ENCODE peak calls at places on chromosomes 3 and 15, in eight cellular contexts. One of them, this sample, is unnamed.

GRCh38 chr15:41513282-41514227 is at the start of gene LTK:
- DNase-seq in activated CD4-positive, alpha-beta T cell treated with anti-CD3 and anti-CD28 coated beads, Interleukin-2, amount 50 U/mL, for 24 hours: no peak
- DNase-seq in stimulated activated CD8-positive, alpha-beta memory T cell treated with anti-CD3 and anti-CD28 coated beads, Interleukin-7, amount 100 ng/mL, for 1 hour: no peak
- DNase-seq in activated gamma-delta T cell treated with Interleukin-2 at 50 U/mL for 16 hours: peak; percentile 14
- DNase-seq in T follicular helper cell: no peak
- DNase-seq in retina: peak; percentile 58
- DNase-seq in cardiac muscle cell: peak; percentile 74
- DNase-seq in A549: no peak
- DNase-seq in this sample: no peak

GRCh38 chr3:64030741-64031140 is 7.4 kb upstream of the PSMD6 start:
- DNase-seq in activated CD4-positive, alpha-beta T cell treated with anti-CD3 and anti-CD28 coated beads, Interleukin-2, amount 50 U/mL, for 24 hours: peak; percentile 75
- DNase-seq in stimulated activated CD8-positive, alpha-beta memory T cell treated with anti-CD3 and anti-CD28 coated beads, Interleukin-7, amount 100 ng/mL, for 1 hour: peak; percentile 54
- DNase-seq in activated gamma-delta T cell treated with Interleukin-2 at 50 U/mL for 16 hours: peak; percentile 70
- DNase-seq in T follicular helper cell: peak; percentile 68
- DNase-seq in retina: peak; percentile 83
- DNase-seq in cardiac muscle cell: peak; percentile 77
- DNase-seq in A549: peak; percentile 80
- DNase-seq in this sample: peak; percentile 78

GRCh38 chr15:33028495-33028894 is 166.0 kb downstream of the FMN1 start:
- DNase-seq in activated CD4-positive, alpha-beta T cell treated with anti-CD3 and anti-CD28 coated beads, Interleukin-2, amount 50 U/mL, for 24 hours: no peak
- DNase-seq in stimulated activated CD8-positive, alpha-beta memory T cell treated with anti-CD3 and anti-CD28 coated beads, Interleukin-7, amount 100 ng/mL, for 1 hour: no peak
- DNase-seq in activated gamma-delta T cell treated with Interleukin-2 at 50 U/mL for 16 hours: no peak
- DNase-seq in T follicular helper cell: no peak
- DNase-seq in retina: no peak
- DNase-seq in cardiac muscle cell: no peak
- DNase-seq in A549: no peak
- DNase-seq in this sample: no peak

GRCh38 chr3:52428151-52429005 is 16.5 kb downstream of the SEMA3G start:
- DNase-seq in activated CD4-positive, alpha-beta T cell treated with anti-CD3 and anti-CD28 coated beads, Interleukin-2, amount 50 U/mL, for 24 hours: peak; percentile 42
- DNase-seq in stimulated activated CD8-positive, alpha-beta memory T cell treated with anti-CD3 and anti-CD28 coated beads, Interleukin-7, amount 100 ng/mL, for 1 hour: no peak
- DNase-seq in activated gamma-delta T cell treated with Interleukin-2 at 50 U/mL for 16 hours: no peak
- DNase-seq in T follicular helper cell: peak; percentile 15
- DNase-seq in retina: peak; percentile 69
- DNase-seq in cardiac muscle cell: peak; percentile 74
- DNase-seq in A549: peak; percentile 45
- DNase-seq in this sample: peak; percentile 60

GRCh38 chr3:185656321-185656840 is 70.3 kb downstream of the SENP2 start:
- DNase-seq in activated CD4-positive, alpha-beta T cell treated with anti-CD3 and anti-CD28 coated beads, Interleukin-2, amount 50 U/mL, for 24 hours: no peak
- DNase-seq in stimulated activated CD8-positive, alpha-beta memory T cell treated with anti-CD3 and anti-CD28 coated beads, Interleukin-7, amount 100 ng/mL, for 1 hour: no peak
- DNase-seq in activated gamma-delta T cell treated with Interleukin-2 at 50 U/mL for 16 hours: no peak
- DNase-seq in T follicular helper cell: no peak
- DNase-seq in retina: no peak
- DNase-seq in cardiac muscle cell: no peak
- DNase-seq in A549: no peak
- DNase-seq in this sample: no peak

GRCh38 chr3:186099178-186099577 is 9.7 kb downstream of the ETV5 start:
- DNase-seq in activated CD4-positive, alpha-beta T cell treated with anti-CD3 and anti-CD28 coated beads, Interleukin-2, amount 50 U/mL, for 24 hours: no peak
- DNase-seq in stimulated activated CD8-positive, alpha-beta memory T cell treated with anti-CD3 and anti-CD28 coated beads, Interleukin-7, amount 100 ng/mL, for 1 hour: no peak
- DNase-seq in activated gamma-delta T cell treated with Interleukin-2 at 50 U/mL for 16 hours: no peak
- DNase-seq in T follicular helper cell: no peak
- DNase-seq in retina: peak; percentile 41
- DNase-seq in cardiac muscle cell: peak; percentile 44
- DNase-seq in A549: no peak
- DNase-seq in this sample: no peak

GRCh38 chr3:70943886-70944285 is 631.4 kb upstream of the MDFIC2 start:
- DNase-seq in activated CD4-positive, alpha-beta T cell treated with anti-CD3 and anti-CD28 coated beads, Interleukin-2, amount 50 U/mL, for 24 hours: no peak
- DNase-seq in stimulated activated CD8-positive, alpha-beta memory T cell treated with anti-CD3 and anti-CD28 coated beads, Interleukin-7, amount 100 ng/mL, for 1 hour: no peak
- DNase-seq in activated gamma-delta T cell treated with Interleukin-2 at 50 U/mL for 16 hours: no peak
- DNase-seq in T follicular helper cell: no peak
- DNase-seq in retina: no peak
- DNase-seq in cardiac muscle cell: no peak
- DNase-seq in A549: no peak
- DNase-seq in this sample: no peak

GRCh38 chr3:189488241-189488767 is 142.9 kb upstream of the TP63 start:
- DNase-seq in activated CD4-positive, alpha-beta T cell treated with anti-CD3 and anti-CD28 coated beads, Interleukin-2, amount 50 U/mL, for 24 hours: no peak
- DNase-seq in stimulated activated CD8-positive, alpha-beta memory T cell treated with anti-CD3 and anti-CD28 coated beads, Interleukin-7, amount 100 ng/mL, for 1 hour: no peak
- DNase-seq in activated gamma-delta T cell treated with Interleukin-2 at 50 U/mL for 16 hours: no peak
- DNase-seq in T follicular helper cell: no peak
- DNase-seq in retina: no peak
- DNase-seq in cardiac muscle cell: no peak
- DNase-seq in A549: no peak
- DNase-seq in this sample: no peak

GRCh38 chr15:98754283-98755022 is 106.1 kb downstream of the IGF1R start:
- DNase-seq in activated CD4-positive, alpha-beta T cell treated with anti-CD3 and anti-CD28 coated beads, Interleukin-2, amount 50 U/mL, for 24 hours: no peak
- DNase-seq in stimulated activated CD8-positive, alpha-beta memory T cell treated with anti-CD3 and anti-CD28 coated beads, Interleukin-7, amount 100 ng/mL, for 1 hour: no peak
- DNase-seq in activated gamma-delta T cell treated with Interleukin-2 at 50 U/mL for 16 hours: no peak
- DNase-seq in T follicular helper cell: no peak
- DNase-seq in retina: no peak
- DNase-seq in cardiac muscle cell: no peak
- DNase-seq in A549: no peak
- DNase-seq in this sample: no peak